ENCODE peak calls at places on chromosomes 13 and 19, in seven cellular contexts. O, Z, G, D, Q, H and B are unnamed samples.

GRCh38 chr19:461664-462551 is 1.1 kb upstream of the SHC2 start:
- DNase-seq in H (peak), Z (no peak), Q (no peak), G (no peak), O (no peak), D (no peak), B (no peak)

GRCh38 chr19:10277795-10278583 is 7.1 kb downstream of the ICAM1 start:
- DNase-seq in D (no peak), Q (no peak), G (no peak), O (no peak), Z (no peak), H (no peak), B (no peak)

GRCh38 chr19:10284641-10285278 is 2.0 kb upstream of the ICAM4 start:
- DNase-seq in H (no peak), G (no peak), Q (no peak), O (no peak), Z (no peak), D (no peak), B (no peak)

GRCh38 chr13:106041445-106041844 is 494.0 kb downstream of the EFNB2 start:
- DNase-seq in D (no peak), O (no peak), Q (no peak), H (no peak), Z (no peak), G (no peak), B (no peak)

GRCh38 chr13:90154311-90154960 is 1193.1 kb upstream of the MIR17HG start:
- DNase-seq in Q (no peak), O (no peak), D (no peak), G (peak), H (no peak), Z (no peak), B (no peak)

GRCh38 chr13:41645313-41645712 is 188.0 kb downstream of the RGCC start:
- DNase-seq in H (no peak), D (no peak), Z (peak), O (peak), G (no peak), Q (no peak), B (no peak)

GRCh38 chr13:40668335-40668734 is 1.9 kb upstream of the FOXO1 start:
- DNase-seq in Q (peak), O (peak), D (peak), G (no peak), Z (no peak), H (peak), B (peak)

GRCh38 chr19:11699931-11700794 is 38.6 kb downstream of the ZNF823 start:
- DNase-seq in D (no peak), H (peak), Q (no peak), G (peak), O (peak), Z (no peak), B (no peak)